ENCODE peak calls at places on chromosome 5, in five cellular contexts. One of them, this sample, is unnamed.

GRCh38 chr5:159448-160172 is 31.7 kb upstream of the LRRC14B start:
- DNase-seq in lower lobe of right lung: no peak
- DNase-seq in SIG-M5: no peak
- DNase-seq in HCEC 1CT: peak
- DNase-seq in cardiac fibroblast: peak
- DNase-seq in this sample: peak

GRCh38 chr5:169742773-169743296 is 105.8 kb downstream of the DOCK2 start:
- DNase-seq in SIG-M5: no peak
- DNase-seq in cardiac fibroblast: peak
- DNase-seq in HCEC 1CT: no peak
- DNase-seq in lower lobe of right lung: no peak
- DNase-seq in this sample: peak

GRCh38 chr5:173926359-173926758 is 38.2 kb downstream of the CPEB4 start:
- DNase-seq in SIG-M5: no peak
- DNase-seq in cardiac fibroblast: peak
- DNase-seq in lower lobe of right lung: no peak
- DNase-seq in HCEC 1CT: peak
- DNase-seq in this sample: peak

GRCh38 chr5:19891658-19892057 is 96.3 kb downstream of the CDH18 start:
- DNase-seq in lower lobe of right lung: no peak
- DNase-seq in cardiac fibroblast: peak
- DNase-seq in SIG-M5: no peak
- DNase-seq in HCEC 1CT: peak
- DNase-seq in this sample: peak

GRCh38 chr5:504326-505148 is 19.7 kb downstream of the SLC9A3 start:
- DNase-seq in cardiac fibroblast: no peak
- DNase-seq in SIG-M5: no peak
- DNase-seq in HCEC 1CT: no peak
- DNase-seq in lower lobe of right lung: no peak
- DNase-seq in this sample: no peak

GRCh38 chr5:27124590-27124989 is 86.2 kb upstream of the CDH9 start:
- DNase-seq in cardiac fibroblast: peak
- DNase-seq in lower lobe of right lung: no peak
- DNase-seq in SIG-M5: no peak
- DNase-seq in HCEC 1CT: peak
- DNase-seq in this sample: peak

GRCh38 chr5:100697970-100698369 is 162.8 kb downstream of the FAM174A start:
- DNase-seq in HCEC 1CT: no peak
- DNase-seq in SIG-M5: no peak
- DNase-seq in cardiac fibroblast: no peak
- DNase-seq in lower lobe of right lung: no peak
- DNase-seq in this sample: no peak

GRCh38 chr5:57082441-57083067 is 91.3 kb upstream of the GPBP1 start:
- DNase-seq in cardiac fibroblast: peak
- DNase-seq in SIG-M5: no peak
- DNase-seq in lower lobe of right lung: no peak
- DNase-seq in HCEC 1CT: no peak
- DNase-seq in this sample: peak

GRCh38 chr5:157665467-157666085 is 5.8 kb upstream of the C5orf52 start:
- DNase-seq in SIG-M5: no peak
- DNase-seq in lower lobe of right lung: no peak
- DNase-seq in HCEC 1CT: peak
- DNase-seq in cardiac fibroblast: peak
- DNase-seq in this sample: peak

GRCh38 chr5:120306331-120306730 is 157.8 kb upstream of the PRR16 start:
- DNase-seq in SIG-M5: no peak
- DNase-seq in HCEC 1CT: peak
- DNase-seq in cardiac fibroblast: peak
- DNase-seq in lower lobe of right lung: no peak
- DNase-seq in this sample: no peak

GRCh38 chr5:176793736-176794135 is 16.6 kb upstream of the UNC5A start:
- DNase-seq in lower lobe of right lung: no peak
- DNase-seq in SIG-M5: no peak
- DNase-seq in HCEC 1CT: no peak
- DNase-seq in cardiac fibroblast: no peak
- DNase-seq in this sample: no peak

GRCh38 chr5:66144799-66145390 is 795 bp downstream of the SREK1 start:
- DNase-seq in SIG-M5: peak
- DNase-seq in cardiac fibroblast: no peak
- DNase-seq in lower lobe of right lung: no peak
- DNase-seq in HCEC 1CT: no peak
- DNase-seq in this sample: no peak

GRCh38 chr5:17105744-17106450 is 111.5 kb upstream of the BASP1 start:
- DNase-seq in cardiac fibroblast: peak
- DNase-seq in SIG-M5: no peak
- DNase-seq in lower lobe of right lung: no peak
- DNase-seq in HCEC 1CT: peak
- DNase-seq in this sample: peak

GRCh38 chr5:158546748-158547147 is 553.0 kb downstream of the EBF1 start:
- DNase-seq in SIG-M5: no peak
- DNase-seq in HCEC 1CT: no peak
- DNase-seq in cardiac fibroblast: no peak
- DNase-seq in lower lobe of right lung: no peak
- DNase-seq in this sample: no peak

GRCh38 chr5:172285226-172286143 is 1.9 kb upstream of the UBTD2 start:
- DNase-seq in SIG-M5: no peak
- DNase-seq in cardiac fibroblast: no peak
- DNase-seq in HCEC 1CT: no peak
- DNase-seq in lower lobe of right lung: no peak
- DNase-seq in this sample: no peak

GRCh38 chr5:176466245-176466871 is 18.2 kb downstream of the FAF2 start:
- DNase-seq in SIG-M5: peak
- DNase-seq in HCEC 1CT: peak
- DNase-seq in cardiac fibroblast: peak
- DNase-seq in lower lobe of right lung: no peak
- DNase-seq in this sample: peak

This sample was measured in astrocyte of the spinal cord.